ENCODE peak calls at places on chromosomes 4 and X, in seven cellular contexts. Q, E, H, I, J, Y and B are unnamed samples.

GRCh38 chr4:173270312-173271027 is 63.7 kb downstream of the HMGB2 start:
- DNase-seq in Q (no peak), E (no peak), H (no peak), I (peak; percentile 67), J (peak; percentile 51), Y (no peak), B (peak; percentile 27)

GRCh38 chrX:12791253-12792228 is at the start of gene PRPS2:
- DNase-seq in Q (peak; percentile 82), E (peak; percentile 48), H (peak; percentile 80), I (peak; percentile 43), J (peak; percentile 72), Y (peak; percentile 72), B (peak; percentile 89)

GRCh38 chrX:51975811-51976210 is 82.4 kb downstream of the MAGED1 start:
- DNase-seq in Q (no peak), E (no peak), H (no peak), I (no peak), J (no peak), Y (no peak), B (no peak)

GRCh38 chr4:109365944-109366343 is 63.5 kb upstream of the COL25A1 start:
- DNase-seq in Q (no peak), E (no peak), H (no peak), I (peak; percentile 4), J (no peak), Y (no peak), B (no peak)

GRCh38 chrX:72243472-72243871 is 4.6 kb upstream of the ERCC6L start:
- DNase-seq in Q (no peak), E (no peak), H (no peak), I (peak; percentile 67), J (peak; percentile 84), Y (no peak), B (no peak)

GRCh38 chr4:41318839-41319530 is 62.3 kb downstream of the UCHL1 start:
- DNase-seq in Q (no peak), E (no peak), H (no peak), I (peak; percentile 5), J (no peak), Y (no peak), B (no peak)

GRCh38 chr4:102466298-102466697 is 34.9 kb upstream of the NFKB1 start:
- DNase-seq in Q (no peak), E (no peak), H (no peak), I (peak; percentile 27), J (peak; percentile 13), Y (no peak), B (no peak)

GRCh38 chrX:1542994-1543725 is 6.2 kb upstream of the P2RY8 start:
- DNase-seq in Q (no peak), E (no peak), H (no peak), I (no peak), J (no peak), Y (no peak), B (no peak)

GRCh38 chrX:79287724-79288123 is 79.4 kb downstream of the ITM2A start:
- DNase-seq in Q (no peak), E (no peak), H (no peak), I (no peak), J (no peak), Y (no peak), B (no peak)

GRCh38 chrX:70129811-70130210 is 3.4 kb upstream of the IGBP1 start:
- DNase-seq in Q (no peak), E (no peak), H (no peak), I (peak; percentile 6), J (no peak), Y (no peak), B (no peak)

GRCh38 chr4:48526403-48526802 is 36.4 kb downstream of the ZAR1 start:
- DNase-seq in Q (no peak), E (no peak), H (no peak), I (no peak), J (no peak), Y (no peak), B (no peak)

GRCh38 chrX:68059469-68059868 is 373.8 kb downstream of the OPHN1 start:
- DNase-seq in Q (no peak), E (no peak), H (no peak), I (no peak), J (no peak), Y (no peak), B (no peak)

GRCh38 chrX:7334253-7334935 is 186.4 kb upstream of the PUDP start:
- DNase-seq in Q (no peak), E (no peak), H (no peak), I (peak; percentile 86), J (no peak), Y (no peak), B (no peak)

GRCh38 chr4:54746228-54746627 is 88.5 kb downstream of the KIT start:
- DNase-seq in Q (no peak), E (no peak), H (no peak), I (peak; percentile 17), J (no peak), Y (no peak), B (peak; percentile 17)

GRCh38 chr4:35972814-35973213 is 271.5 kb downstream of the ARAP2 start:
- DNase-seq in Q (no peak), E (no peak), H (no peak), I (no peak), J (no peak), Y (no peak), B (no peak)

GRCh38 chr4:70183168-70183939 is 12.2 kb upstream of the ODAM start:
- DNase-seq in Q (peak; percentile 27), E (peak; percentile 63), H (peak; percentile 82), I (peak; percentile 23), J (peak; percentile 46), Y (peak; percentile 42), B (peak; percentile 30)

GRCh38 chrX:2385224-2385623 is 115.6 kb downstream of the DHRSX start:
- DNase-seq in Q (no peak), E (no peak), H (no peak), I (peak; percentile 97), J (no peak), Y (no peak), B (peak; percentile 42)

DNA sequence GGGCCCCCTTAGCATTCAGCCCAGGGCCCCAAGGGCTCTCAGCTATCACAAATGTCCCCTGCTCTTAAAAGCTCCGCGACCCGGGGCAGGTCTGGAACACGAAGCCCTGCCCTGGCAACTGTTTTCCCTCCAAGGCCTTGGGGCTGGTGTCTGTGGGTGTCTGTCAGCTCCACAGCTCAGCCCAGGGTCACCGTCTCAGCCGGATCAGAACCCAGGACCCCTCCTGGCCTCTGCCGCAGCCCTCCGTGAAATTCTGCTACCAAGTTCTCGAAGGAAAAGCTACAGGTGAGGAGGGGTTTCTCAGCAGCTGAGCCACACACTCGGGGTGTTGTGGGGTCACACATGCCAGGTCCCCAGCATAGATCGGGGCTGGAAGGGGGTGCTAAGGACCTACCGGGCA is 61.2 kb downstream of the ACOX3 start:
- DNase-seq in Q (no peak), E (no peak), H (no peak), I (no peak), J (no peak), Y (no peak), B (no peak)
- H3K4me1 ChIP-seq in Q (no peaks in the 10 kb centered on the region), E (no peaks in the 10 kb centered on the region), H (no peaks in the 10 kb centered on the region), I (peaks cover 7% of the 10 kb centered on the region), J (no peaks in the 10 kb centered on the region), Y (peaks cover 2% of the 10 kb centered on the region), B (peaks cover 17% of the 10 kb centered on the region)

GRCh38 chr4:145492376-145492775 is 10.7 kb downstream of the SMAD1 start:
- DNase-seq in Q (peak; percentile 37), E (no peak), H (no peak), I (no peak), J (no peak), Y (no peak), B (no peak)

GRCh38 chr4:145496292-145496691 is 14.6 kb downstream of the SMAD1 start:
- DNase-seq in Q (no peak), E (no peak), H (no peak), I (peak; percentile 27), J (no peak), Y (no peak), B (no peak)

GRCh38 chr4:145498430-145498829 is 16.8 kb downstream of the SMAD1 start:
- DNase-seq in Q (no peak), E (no peak), H (no peak), I (no peak), J (no peak), Y (no peak), B (no peak)

GRCh38 chr4:145497199-145498149 is 15.8 kb downstream of the SMAD1 start:
- DNase-seq in Q (no peak), E (no peak), H (no peak), I (no peak), J (no peak), Y (no peak), B (no peak)

DNA sequence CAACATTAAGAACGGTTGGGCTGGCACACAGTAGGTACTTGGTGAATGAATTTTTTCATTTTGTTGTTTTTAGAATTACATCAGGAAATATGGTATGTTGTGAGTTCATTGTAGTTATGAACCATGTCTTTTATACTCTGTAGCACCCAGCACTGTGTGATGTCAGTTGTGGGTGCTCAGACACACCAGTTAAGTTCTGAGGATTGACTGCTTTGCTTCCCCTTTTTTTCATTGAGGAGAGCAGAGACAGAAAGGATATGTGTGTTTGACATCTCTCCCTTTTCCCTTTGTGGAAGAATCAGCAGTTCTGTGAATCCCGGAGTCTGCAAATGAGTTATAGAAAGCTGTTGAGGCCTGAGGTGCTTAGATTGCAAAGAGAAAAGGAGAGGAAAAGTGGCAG is 13.0 kb downstream of the SMAD1 start:
- DNase-seq in Q (no peak), E (no peak), H (no peak), I (no peak), J (no peak), Y (no peak), B (no peak)
- H3K4me1 ChIP-seq in Q (peaks cover 11% of the 10 kb centered on the region), E (no peaks in the 10 kb centered on the region), H (no peaks in the 10 kb centered on the region), I (no peaks in the 10 kb centered on the region), J (peaks cover 6% of the 10 kb centered on the region), Y (no peaks in the 10 kb centered on the region), B (no peaks in the 10 kb centered on the region)

DNA sequence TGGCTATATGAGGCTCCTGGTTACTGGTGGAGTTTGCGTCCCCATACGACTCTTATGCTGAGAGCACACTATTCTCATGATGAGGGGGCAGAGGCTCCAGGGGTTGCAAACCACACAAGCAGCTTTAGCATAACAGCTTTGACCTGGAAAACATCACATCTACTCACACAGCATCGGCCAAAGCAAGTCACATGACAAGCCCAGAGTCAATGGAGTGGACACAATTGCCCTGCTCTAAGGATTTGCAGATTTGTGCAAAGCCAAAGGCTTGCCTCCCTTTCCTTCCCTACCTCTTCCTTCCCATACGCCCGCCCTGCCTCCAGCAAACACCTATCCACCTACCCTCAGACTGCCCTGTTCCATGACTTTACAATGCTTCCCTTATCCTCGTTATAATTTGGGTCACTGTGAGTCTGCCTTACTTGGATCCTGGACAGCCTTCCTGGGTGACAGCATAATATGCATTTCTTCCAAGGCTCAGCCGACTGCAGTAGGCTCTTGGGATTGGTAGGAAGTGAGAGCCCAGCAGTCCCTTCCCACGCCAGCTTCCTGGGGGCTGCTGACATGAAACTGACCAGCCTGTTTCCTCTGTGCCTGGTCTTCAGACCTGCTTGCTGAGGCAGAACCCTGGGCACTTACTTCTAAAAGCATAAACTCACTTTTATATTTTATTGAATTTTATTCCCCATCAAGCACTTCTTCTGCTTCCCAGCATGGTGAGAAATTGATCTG is 208.2 kb upstream of the PSAPL1 start:
- DNase-seq in Q (no peak), E (no peak), H (no peak), I (no peak), J (no peak), Y (no peak), B (no peak)
- H3K4me1 ChIP-seq in Q (no peaks in the 10 kb centered on the region), E (no peaks in the 10 kb centered on the region), H (no peaks in the 10 kb centered on the region), I (peaks cover 4% of the 10 kb centered on the region), J (no peaks in the 10 kb centered on the region), Y (no peaks in the 10 kb centered on the region), B (no peaks in the 10 kb centered on the region)

DNA sequence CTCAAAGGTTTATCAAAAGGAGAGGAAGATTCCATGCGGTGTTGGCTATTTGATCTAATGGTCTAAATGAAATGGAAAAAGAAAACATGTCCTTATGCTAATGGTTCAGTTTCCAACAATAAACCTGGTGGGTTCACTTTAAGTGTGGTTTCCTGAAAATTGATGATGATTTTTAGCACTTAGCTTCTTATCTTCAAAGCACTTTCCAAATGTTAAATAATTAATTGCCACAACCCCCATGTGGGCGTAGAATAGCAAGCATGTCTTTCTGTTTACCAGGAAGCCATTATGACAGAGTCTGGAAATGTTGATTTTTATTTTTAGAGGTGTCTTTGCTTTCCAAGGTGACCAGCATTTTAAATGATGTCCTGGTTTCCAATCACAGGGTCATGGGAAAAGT is 134.8 kb upstream of the SLC4A4 start:
- DNase-seq in Q (no peak), E (no peak), H (no peak), I (peak; percentile 84), J (no peak), Y (no peak), B (no peak)
- H3K4me1 ChIP-seq in Q (peaks cover 5% of the 10 kb centered on the region), E (no peaks in the 10 kb centered on the region), H (no peaks in the 10 kb centered on the region), I (peaks cover 13% of the 10 kb centered on the region), J (no peaks in the 10 kb centered on the region), Y (peaks cover 4% of the 10 kb centered on the region), B (no peaks in the 10 kb centered on the region)